ENCODE peak calls at places on chromosomes 12 and 14, in nine cellular contexts. H is fibroblast of mammary gland, M is pancreas, G is heart right ventricle, E is left ventricle myocardium inferior, B is Panc1, C is GM06990, S is right atrium auricular region, Y is neural progenitor cell. V is an unnamed sample.

GRCh38 chr14:104220225-104221070 is 82.1 kb downstream of the KIF26A start:
- DNase-seq in Y (no peak), S (no peak), H (no peak), B (no peak), E (no peak), G (no peak), C (no peak), M (no peak), V (no peak)

GRCh38 chr12:96743606-96744005 is 163.5 kb upstream of the NEDD1 start:
- DNase-seq in S (no peak), M (no peak), B (no peak), Y (no peak), H (peak), G (no peak), C (no peak), E (no peak), V (peak)

GRCh38 chr12:107011519-107011918 is 24.6 kb upstream of the MTERF2 start:
- DNase-seq in H (no peak), G (no peak), Y (no peak), B (no peak), S (no peak), C (no peak), E (no peak), M (no peak), V (no peak)

GRCh38 chr12:95615735-95616134 is 64.5 kb upstream of the USP44 start:
- DNase-seq in S (no peak), B (no peak), E (no peak), H (no peak), M (no peak), G (no peak), Y (no peak), C (no peak), V (no peak)

GRCh38 chr12:51392556-51393237 is 1.5 kb upstream of the GALNT6 start:
- DNase-seq in H (no peak), G (no peak), E (no peak), M (no peak), C (peak), B (no peak), Y (peak), S (no peak), V (peak)

GRCh38 chr12:68036642-68037041 is 47.4 kb downstream of the IFNG-AS1 start:
- DNase-seq in G (no peak), Y (no peak), H (no peak), S (no peak), C (no peak), B (no peak), M (no peak), E (no peak), V (no peak)

GRCh38 chr12:100897240-100897639 is 102.7 kb downstream of the ANO4 start:
- DNase-seq in Y (no peak), M (no peak), S (no peak), E (no peak), H (no peak), C (no peak), B (no peak), G (no peak), V (no peak)

GRCh38 chr14:102574840-102575478 is 17.5 kb upstream of the RCOR1 start:
- DNase-seq in Y (peak), C (no peak), S (no peak), G (no peak), M (no peak), E (no peak), B (no peak), H (no peak), V (no peak)

GRCh38 chr12:28035483-28035882 is 63.0 kb upstream of the PTHLH start:
- DNase-seq in C (no peak), Y (no peak), G (no peak), H (peak), M (no peak), E (no peak), B (peak), S (no peak), V (no peak)

GRCh38 chr14:51239813-51240803 is at the start of gene TMX1:
- DNase-seq in C (peak), E (peak), Y (peak), M (peak), B (peak), G (peak), S (peak), H (peak), V (peak)
- TF ChIP-seq CTCF in C (peak), E (peak), Y (peak), M (no peak), B (no peak), G (no peak), S (no peak), H (no peak), V (peak)

GRCh38 chr12:12024958-12025682 is 45.6 kb upstream of the BCL2L14 start:
- DNase-seq in M (no peak), B (no peak), C (peak), E (no peak), G (no peak), H (no peak), Y (no peak), S (peak), V (no peak)
- H3K4me3 ChIP-seq in M (no peak), B (no peak), C (peak), E (no peak), G (no peak), H (no peak), Y (no peak), S (no peak), V (no peak)

GRCh38 chr12:9751204-9752144 is 9.2 kb downstream of the CD69 start:
- DNase-seq in M (no peak), C (no peak), E (no peak), Y (peak), G (no peak), B (no peak), H (peak), S (no peak), V (no peak)
- TF ChIP-seq CTCF in M (no peak), C (peak), E (no peak), Y (no peak), G (no peak), B (peak), H (peak), S (no peak), V (no peak)

GRCh38 chr12:48788522-48788851 is 402 bp downstream of the ADCY6 start:
- DNase-seq in G (no peak), B (no peak), H (no peak), S (no peak), E (no peak), M (peak), Y (no peak), C (no peak), V (no peak)

GRCh38 chr12:48787791-48788521 is 933 bp downstream of the ADCY6 start:
- DNase-seq in B (no peak), H (no peak), Y (peak), E (no peak), C (no peak), G (no peak), S (no peak), M (no peak), V (no peak)

GRCh38 chr12:48789858-48790326 is 1.0 kb upstream of the ADCY6 start:
- DNase-seq in E (no peak), H (no peak), Y (no peak), G (no peak), C (no peak), B (no peak), M (no peak), S (no peak), V (no peak)

GRCh38 chr12:48786591-48787544 is 2.0 kb downstream of the ADCY6 start:
- DNase-seq in S (no peak), Y (no peak), G (peak), C (no peak), M (no peak), H (peak), B (no peak), E (peak), V (no peak)

GRCh38 chr12:48788852-48789775 is at the start of gene ADCY6:
- DNase-seq in H (peak), C (no peak), S (peak), G (peak), E (peak), Y (peak), M (peak), B (no peak), V (peak)
- H3K4me3 ChIP-seq in H (peak), C (peak), S (peak), G (peak), E (peak), Y (peak), M (peak), B (peak), V (peak)

GRCh38 chr12:54207539-54208267 is 18.9 kb upstream of the SMUG1 start:
- DNase-seq in G (peak), S (peak), C (peak), E (peak), B (peak), M (peak), Y (peak), H (peak), V (no peak)
- TF ChIP-seq CTCF in G (peak), S (peak), C (peak), E (peak), B (peak), M (peak), Y (peak), H (peak), V (peak)

DNA sequence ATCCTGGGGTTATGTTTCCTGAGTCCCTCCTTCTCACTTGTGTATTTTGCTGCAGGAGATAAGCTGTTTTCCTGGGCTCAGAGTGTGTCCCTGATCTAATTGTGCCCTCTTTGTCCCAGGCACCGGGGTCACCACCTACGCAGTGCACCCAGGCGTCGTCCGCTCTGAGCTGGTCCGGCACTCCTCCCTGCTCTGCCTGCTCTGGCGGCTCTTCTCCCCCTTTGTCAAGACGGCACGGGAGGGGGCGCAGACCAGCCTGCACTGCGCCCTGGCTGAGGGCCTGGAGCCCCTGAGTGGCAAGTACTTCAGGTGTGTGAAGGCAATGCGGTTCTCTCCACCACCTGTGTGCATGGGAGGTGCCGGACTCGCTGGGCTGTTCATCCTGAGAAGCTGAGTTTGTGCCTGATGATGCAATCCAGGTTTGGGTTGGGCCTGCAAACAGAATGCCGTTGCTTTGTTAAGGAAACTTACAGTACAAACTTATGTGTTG is 27.4 kb downstream of the RDH12 start:
- DNase-seq in Y (peak), M (peak), H (no peak), B (no peak), G (no peak), E (no peak), C (no peak), S (no peak), V (no peak)
- H3K4me3 ChIP-seq in Y (peak), M (no peak), H (no peak), B (no peak), G (no peak), E (no peak), C (no peak), S (no peak), V (no peak)

GRCh38 chr14:96178674-96179321 is 25.8 kb upstream of the BDKRB2 start:
- DNase-seq in H (peak), Y (no peak), B (no peak), C (no peak), E (no peak), S (no peak), M (no peak), G (no peak), V (no peak)
- TF ChIP-seq CTCF in H (no peak), Y (no peak), B (no peak), C (no peak), E (no peak), S (no peak), M (no peak), G (no peak), V (no peak)